ENCODE peak calls at places on chromosome 12, in six cellular contexts. One of them, this sample, is unnamed.
A peak's percentile ranks its signal among the peaks of the same experiment; 100 is the strongest.

GRCh38 chr12:2732290-2732689 is 62.5 kb upstream of the FKBP4 start:
- DNase-seq in GM12878: no peak
- DNase-seq in suprapubic skin: no peak
- DNase-seq in upper lobe of left lung: no peak
- DNase-seq in esophagus muscularis mucosa: no peak
- DNase-seq in K562: no peak
- DNase-seq in this sample: no peak

GRCh38 chr12:89525002-89525823 is 617 bp upstream of the GALNT4 start:
- DNase-seq in suprapubic skin: no peak
- DNase-seq in upper lobe of left lung: peak; percentile 56
- DNase-seq in esophagus muscularis mucosa: no peak
- DNase-seq in K562: peak; percentile 45
- DNase-seq in GM12878: no peak
- DNase-seq in this sample: peak; percentile 52

GRCh38 chr12:112980491-112981158 is 2.3 kb downstream of the OAS2 start:
- DNase-seq in esophagus muscularis mucosa: no peak
- DNase-seq in GM12878: no peak
- DNase-seq in suprapubic skin: no peak
- DNase-seq in K562: no peak
- DNase-seq in upper lobe of left lung: no peak
- DNase-seq in this sample: no peak

GRCh38 chr12:77924703-77925102 is 94.0 kb downstream of the NAV3 start:
- DNase-seq in K562: no peak
- DNase-seq in upper lobe of left lung: no peak
- DNase-seq in GM12878: no peak
- DNase-seq in suprapubic skin: no peak
- DNase-seq in esophagus muscularis mucosa: no peak
- DNase-seq in this sample: no peak

GRCh38 chr12:64825143-64826011 is 930 bp downstream of the TBC1D30 start:
- DNase-seq in GM12878: no peak
- DNase-seq in suprapubic skin: no peak
- DNase-seq in K562: no peak
- DNase-seq in esophagus muscularis mucosa: peak; percentile 90
- DNase-seq in upper lobe of left lung: no peak
- DNase-seq in this sample: peak; percentile 25

GRCh38 chr12:109900752-109901580 is 892 bp downstream of the TCHP start:
- DNase-seq in K562: peak; percentile 36
- DNase-seq in GM12878: no peak
- DNase-seq in suprapubic skin: no peak
- DNase-seq in upper lobe of left lung: no peak
- DNase-seq in esophagus muscularis mucosa: no peak
- DNase-seq in this sample: no peak

GRCh38 chr12:95881331-95881955 is 22.7 kb downstream of the SNRPF start:
- DNase-seq in upper lobe of left lung: no peak
- DNase-seq in suprapubic skin: no peak
- DNase-seq in K562: no peak
- DNase-seq in esophagus muscularis mucosa: no peak
- DNase-seq in GM12878: no peak
- DNase-seq in this sample: no peak

GRCh38 chr12:47868041-47868440 is 36.8 kb downstream of the VDR start:
- DNase-seq in suprapubic skin: no peak
- DNase-seq in esophagus muscularis mucosa: no peak
- DNase-seq in upper lobe of left lung: no peak
- DNase-seq in K562: no peak
- DNase-seq in GM12878: no peak
- DNase-seq in this sample: no peak

GRCh38 chr12:53601296-53601847 is 24.8 kb downstream of the ATF7 start:
- DNase-seq in K562: no peak
- DNase-seq in suprapubic skin: no peak
- DNase-seq in GM12878: no peak
- DNase-seq in esophagus muscularis mucosa: no peak
- DNase-seq in upper lobe of left lung: no peak
- DNase-seq in this sample: no peak

GRCh38 chr12:124686001-124686884 is 118.8 kb upstream of the NCOR2 start:
- DNase-seq in suprapubic skin: no peak
- DNase-seq in K562: peak; percentile 63
- DNase-seq in GM12878: no peak
- DNase-seq in esophagus muscularis mucosa: no peak
- DNase-seq in upper lobe of left lung: no peak
- DNase-seq in this sample: no peak

GRCh38 chr12:124626841-124627502 is 59.6 kb upstream of the NCOR2 start:
- DNase-seq in esophagus muscularis mucosa: no peak
- DNase-seq in suprapubic skin: no peak
- DNase-seq in upper lobe of left lung: no peak
- DNase-seq in GM12878: no peak
- DNase-seq in K562: no peak
- DNase-seq in this sample: peak; percentile 55

GRCh38 chr12:120012067-120012621 is 23.1 kb downstream of the BICDL1 start:
- DNase-seq in GM12878: peak; percentile 93
- DNase-seq in K562: peak; percentile 28
- DNase-seq in suprapubic skin: no peak
- DNase-seq in esophagus muscularis mucosa: no peak
- DNase-seq in upper lobe of left lung: no peak
- DNase-seq in this sample: no peak

GRCh38 chr12:95634622-95635621 is 83.6 kb upstream of the USP44 start:
- DNase-seq in K562: no peak
- DNase-seq in suprapubic skin: no peak
- DNase-seq in upper lobe of left lung: peak; percentile 44
- DNase-seq in GM12878: no peak
- DNase-seq in esophagus muscularis mucosa: no peak
- DNase-seq in this sample: peak; percentile 76

GRCh38 chr12:28936221-28936620 is 212.9 kb upstream of the FAR2 start:
- DNase-seq in GM12878: no peak
- DNase-seq in upper lobe of left lung: no peak
- DNase-seq in esophagus muscularis mucosa: no peak
- DNase-seq in K562: no peak
- DNase-seq in suprapubic skin: no peak
- DNase-seq in this sample: no peak

GRCh38 chr12:118237908-118238307 is 102.0 kb downstream of the PEBP1 start:
- DNase-seq in K562: no peak
- DNase-seq in esophagus muscularis mucosa: no peak
- DNase-seq in GM12878: no peak
- DNase-seq in suprapubic skin: no peak
- DNase-seq in upper lobe of left lung: no peak
- DNase-seq in this sample: no peak

GRCh38 chr12:110253176-110253575 is 27.9 kb upstream of the ATP2A2 start:
- DNase-seq in esophagus muscularis mucosa: no peak
- DNase-seq in upper lobe of left lung: peak; percentile 64
- DNase-seq in suprapubic skin: no peak
- DNase-seq in GM12878: no peak
- DNase-seq in K562: no peak
- DNase-seq in this sample: peak; percentile 70

GRCh38 chr12:116604151-116604550 is 45.0 kb downstream of the MAP1LC3B2 start:
- DNase-seq in K562: no peak
- DNase-seq in GM12878: no peak
- DNase-seq in esophagus muscularis mucosa: no peak
- DNase-seq in upper lobe of left lung: no peak
- DNase-seq in suprapubic skin: no peak
- DNase-seq in this sample: no peak

GRCh38 chr12:8638951-8639350 is 23.7 kb downstream of the MFAP5 start:
- DNase-seq in esophagus muscularis mucosa: no peak
- DNase-seq in suprapubic skin: no peak
- DNase-seq in GM12878: no peak
- DNase-seq in upper lobe of left lung: no peak
- DNase-seq in K562: no peak
- DNase-seq in this sample: no peak

GRCh38 chr12:64767495-64767894 is 8.3 kb upstream of the GNS start:
- DNase-seq in K562: peak; percentile 53
- DNase-seq in upper lobe of left lung: no peak
- DNase-seq in esophagus muscularis mucosa: no peak
- DNase-seq in suprapubic skin: no peak
- DNase-seq in GM12878: no peak
- DNase-seq in this sample: no peak

GRCh38 chr12:121626853-121627623 is 708 bp downstream of the ORAI1 start:
- DNase-seq in GM12878: no peak
- DNase-seq in upper lobe of left lung: peak; percentile 69
- DNase-seq in esophagus muscularis mucosa: peak; percentile 93
- DNase-seq in suprapubic skin: peak; percentile 88
- DNase-seq in K562: peak; percentile 66
- DNase-seq in this sample: peak; percentile 58

DNA sequence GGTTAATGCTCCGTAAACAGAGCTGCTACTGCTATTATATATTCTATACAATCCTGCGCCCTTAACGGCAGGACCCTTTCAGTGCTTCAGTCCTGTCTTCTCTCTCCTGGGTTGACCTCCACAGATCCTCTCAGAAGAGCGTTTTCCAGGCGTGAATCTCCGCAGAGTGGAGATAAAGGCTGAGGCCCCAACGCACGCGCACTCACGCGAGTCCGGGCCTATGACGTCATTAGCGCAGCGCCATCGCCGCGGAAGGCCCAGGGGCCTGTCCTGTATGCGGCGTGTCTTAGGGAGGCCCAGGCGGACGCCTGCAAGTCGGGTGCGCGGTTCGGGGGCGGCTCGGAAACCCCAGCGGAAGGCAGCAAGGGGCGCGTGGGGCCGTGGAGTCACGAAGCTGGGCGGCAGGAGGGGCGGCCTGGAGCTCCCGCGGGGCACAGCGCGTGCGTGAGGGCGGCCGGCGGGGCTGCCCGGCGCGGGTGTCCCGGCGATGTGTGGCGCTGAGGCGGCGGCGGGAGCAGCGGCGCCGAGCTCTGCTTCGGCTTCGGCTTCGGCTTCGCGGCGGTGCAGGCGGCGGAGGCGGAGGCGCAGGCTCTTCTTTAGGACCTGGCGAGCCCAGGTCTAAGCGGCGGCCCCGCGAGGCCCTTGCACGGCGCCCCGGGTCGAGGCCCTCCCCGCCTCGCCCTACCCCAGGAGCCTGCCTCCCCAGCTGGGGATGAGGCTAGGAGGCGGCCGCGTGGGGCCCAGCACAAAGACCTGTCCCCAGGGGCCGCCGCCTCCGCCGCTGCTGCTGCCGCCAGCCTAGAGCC is at the start of gene MAPKAPK5:
- DNase-seq in GM12878: peak; percentile 85
- DNase-seq in suprapubic skin: peak; percentile 96
- DNase-seq in esophagus muscularis mucosa: peak; percentile 98
- DNase-seq in upper lobe of left lung: peak; percentile 93
- DNase-seq in K562: peak; percentile 96
- DNase-seq in this sample: peak; percentile 95
- TF ChIP-seq EP300 in GM12878: peak; percentile 49
- TF ChIP-seq EP300 in suprapubic skin: no peak
- TF ChIP-seq EP300 in esophagus muscularis mucosa: no peak
- TF ChIP-seq EP300 in upper lobe of left lung: peak; percentile 86
- TF ChIP-seq EP300 in K562: peak; percentile 43
- TF ChIP-seq EP300 in this sample: no peak

GRCh38 chr12:57846577-57847319 is at the start of gene CTDSP2:
- DNase-seq in suprapubic skin: peak; percentile 100
- DNase-seq in esophagus muscularis mucosa: peak; percentile 100
- DNase-seq in GM12878: peak; percentile 61
- DNase-seq in upper lobe of left lung: peak; percentile 100
- DNase-seq in K562: peak; percentile 99
- DNase-seq in this sample: peak; percentile 100
- TF ChIP-seq POLR2AphosphoS5 in suprapubic skin: no peak
- TF ChIP-seq POLR2AphosphoS5 in esophagus muscularis mucosa: peak; percentile 89
- TF ChIP-seq POLR2AphosphoS5 in GM12878: no peak
- TF ChIP-seq POLR2AphosphoS5 in upper lobe of left lung: peak; percentile 94
- TF ChIP-seq POLR2AphosphoS5 in K562: no peak
- TF ChIP-seq POLR2AphosphoS5 in this sample: peak; percentile 31

GRCh38 chr12:31277081-31277480 is 48.9 kb downstream of the SINHCAF start:
- DNase-seq in esophagus muscularis mucosa: no peak
- DNase-seq in suprapubic skin: no peak
- DNase-seq in upper lobe of left lung: no peak
- DNase-seq in GM12878: no peak
- DNase-seq in K562: no peak
- DNase-seq in this sample: no peak
- TF ChIP-seq EP300 in esophagus muscularis mucosa: no peak
- TF ChIP-seq EP300 in suprapubic skin: no peak
- TF ChIP-seq EP300 in upper lobe of left lung: no peak
- TF ChIP-seq EP300 in GM12878: no peak
- TF ChIP-seq EP300 in K562: no peak
- TF ChIP-seq EP300 in this sample: no peak

GRCh38 chr12:6767301-6767591 is 1.1 kb downstream of the PTMS start:
- DNase-seq in suprapubic skin: no peak
- DNase-seq in esophagus muscularis mucosa: no peak
- DNase-seq in K562: no peak
- DNase-seq in GM12878: no peak
- DNase-seq in upper lobe of left lung: no peak
- DNase-seq in this sample: no peak

GRCh38 chr12:6765634-6766581 is at the start of gene PTMS:
- DNase-seq in upper lobe of left lung: peak; percentile 74
- DNase-seq in esophagus muscularis mucosa: peak; percentile 95
- DNase-seq in suprapubic skin: peak; percentile 87
- DNase-seq in GM12878: no peak
- DNase-seq in K562: peak; percentile 74
- DNase-seq in this sample: peak; percentile 63

GRCh38 chr12:6767592-6768384 is 1.6 kb downstream of the PTMS start:
- DNase-seq in suprapubic skin: no peak
- DNase-seq in esophagus muscularis mucosa: no peak
- DNase-seq in upper lobe of left lung: peak; percentile 40
- DNase-seq in GM12878: no peak
- DNase-seq in K562: peak; percentile 44
- DNase-seq in this sample: no peak

GRCh38 chr12:6765048-6765633 is 1.0 kb upstream of the PTMS start:
- DNase-seq in upper lobe of left lung: no peak
- DNase-seq in esophagus muscularis mucosa: no peak
- DNase-seq in K562: peak; percentile 39
- DNase-seq in suprapubic skin: no peak
- DNase-seq in GM12878: no peak
- DNase-seq in this sample: no peak

GRCh38 chr12:6766651-6767300 is 613 bp downstream of the PTMS start:
- DNase-seq in suprapubic skin: peak; percentile 89
- DNase-seq in K562: peak; percentile 65
- DNase-seq in upper lobe of left lung: peak; percentile 88
- DNase-seq in esophagus muscularis mucosa: no peak
- DNase-seq in GM12878: no peak
- DNase-seq in this sample: peak; percentile 79
- TF ChIP-seq POLR2AphosphoS5 in suprapubic skin: peak; percentile 33
- TF ChIP-seq POLR2AphosphoS5 in K562: no peak
- TF ChIP-seq POLR2AphosphoS5 in upper lobe of left lung: peak; percentile 67
- TF ChIP-seq POLR2AphosphoS5 in esophagus muscularis mucosa: peak; percentile 59
- TF ChIP-seq POLR2AphosphoS5 in GM12878: no peak
- TF ChIP-seq POLR2AphosphoS5 in this sample: peak; percentile 52

This sample was measured in stomach.